ENCODE peak calls at places on chromosome 12, in four cellular contexts. A is HFF-Myc, U is GM18507, B is tibial artery. X is an unnamed sample.
A peak's percentile ranks its signal among the peaks of the same experiment; 100 is the strongest.

GRCh38 chr12:123917337-123917850 is 55.2 kb downstream of the CCDC92 start:
- DNase-seq in A (no peak), U (no peak), B (no peak), X (no peak)

GRCh38 chr12:40999212-40999611 is 188.9 kb upstream of the PDZRN4 start:
- DNase-seq in A (no peak), U (no peak), B (no peak), X (no peak)

GRCh38 chr12:111034148-111034910 is 114.0 kb upstream of the MYL2 start:
- DNase-seq in A (no peak), U (no peak), B (no peak), X (no peak)

GRCh38 chr12:120417917-120418316 is 20.0 kb upstream of the COX6A1 start:
- DNase-seq in A (no peak), U (no peak), B (no peak), X (no peak)

GRCh38 chr12:1197264-1198018 is 206.4 kb downstream of the ERC1 start:
- DNase-seq in A (no peak), U (no peak), B (no peak), X (no peak)

GRCh38 chr12:110073049-110073831 is 24.9 kb upstream of the C12orf76 start:
- DNase-seq in A (no peak), U (no peak), B (peak; percentile 34), X (no peak)

GRCh38 chr12:94731733-94732360 is 81.5 kb upstream of the TMCC3 start:
- DNase-seq in A (no peak), U (no peak), B (no peak), X (no peak)

GRCh38 chr12:25884024-25884919 is 74.2 kb upstream of the RASSF8 start:
- DNase-seq in A (no peak), U (no peak), B (no peak), X (no peak)

GRCh38 chr12:127125607-127126259 is 1141.2 kb upstream of the TMEM132C start:
- DNase-seq in A (peak; percentile 35), U (no peak), B (no peak), X (peak; percentile 41)

GRCh38 chr12:53050426-53051057 is 677 bp downstream of the TNS2 start:
- DNase-seq in A (no peak), U (no peak), B (no peak), X (no peak)

GRCh38 chr12:80484778-80485177 is 40.7 kb downstream of the PTPRQ start:
- DNase-seq in A (no peak), U (no peak), B (no peak), X (no peak)

GRCh38 chr12:31309279-31309678 is 16.7 kb downstream of the SINHCAF start:
- DNase-seq in A (no peak), U (no peak), B (no peak), X (no peak)

GRCh38 chr12:57881035-57881973 is 34.8 kb upstream of the CTDSP2 start:
- DNase-seq in A (no peak), U (no peak), B (no peak), X (no peak)

GRCh38 chr12:71708658-71709057 is 22.8 kb downstream of the TMEM19 start:
- DNase-seq in A (no peak), U (no peak), B (no peak), X (no peak)

GRCh38 chr12:79247494-79247893 is 382.9 kb downstream of the SYT1 start:
- DNase-seq in A (no peak), U (no peak), B (no peak), X (no peak)

GRCh38 chr12:117027251-117028086 is 71.7 kb downstream of the TESC start:
- DNase-seq in A (no peak), U (no peak), B (no peak), X (no peak)

GRCh38 chr12:1807107-1807478 is 13.3 kb upstream of the LRTM2 start:
- DNase-seq in A (no peak), U (no peak), B (no peak), X (no peak)

GRCh38 chr12:106583578-106584103 is 837 bp downstream of the RFX4 start:
- DNase-seq in A (no peak), U (no peak), B (no peak), X (no peak)

GRCh38 chr12:122886851-122887816 is 8.8 kb downstream of the VPS37B start:
- DNase-seq in A (no peak), U (peak; percentile 58), B (no peak), X (no peak)

GRCh38 chr12:109740694-109741245 is 27.1 kb downstream of the FAM222A start:
- DNase-seq in A (no peak), U (no peak), B (peak; percentile 10), X (no peak)

GRCh38 chr12:29148958-29149690 is at the start of gene FAR2:
- DNase-seq in A (no peak), U (no peak), B (no peak), X (no peak)

GRCh38 chr12:129911437-129912049 is 7.7 kb upstream of the TMEM132D start:
- DNase-seq in A (no peak), U (peak; percentile 35), B (no peak), X (no peak)

GRCh38 chr12:50203691-50204090 is 36.5 kb upstream of the CERS5 start:
- DNase-seq in A (no peak), U (no peak), B (no peak), X (no peak)

GRCh38 chr12:120713861-120714482 is 3.7 kb downstream of the UNC119B start:
- DNase-seq in A (peak; percentile 76), U (peak; percentile 51), B (peak; percentile 63), X (no peak)

GRCh38 chr12:126608607-126609175 is 1543.5 kb downstream of the AACS start:
- DNase-seq in A (no peak), U (no peak), B (no peak), X (no peak)

GRCh38 chr12:107404981-107405380 is 280.6 kb upstream of the PWP1 start:
- DNase-seq in A (no peak), U (no peak), B (no peak), X (no peak)

GRCh38 chr12:94172031-94172430 is 23.7 kb downstream of the PLXNC1 start:
- DNase-seq in A (no peak), U (no peak), B (no peak), X (no peak)

X was measured in BJ.